ENCODE peak calls at places on chromosomes 5 and 9, in five cellular contexts. J, K, A, I and Y are unnamed samples.
A peak's percentile ranks its signal among the peaks of the same experiment; 100 is the strongest.

GRCh38 chr5:88660947-88661869 is 221.8 kb downstream of the MEF2C start:
- DNase-seq in J (no peak), K (peak; percentile 98), A (peak; percentile 79), I (no peak), Y (peak; percentile 92)

GRCh38 chr5:93899026-93899600 is 157.7 kb upstream of the POU5F2 start:
- DNase-seq in J (no peak), K (peak; percentile 11), A (peak; percentile 4), I (no peak), Y (no peak)

GRCh38 chr9:2065704-2066103 is 50.6 kb downstream of the SMARCA2 start:
- DNase-seq in J (no peak), K (no peak), A (no peak), I (no peak), Y (no peak)

GRCh38 chr5:148708854-148709253 is 54.5 kb upstream of the HTR4 start:
- DNase-seq in J (no peak), K (no peak), A (no peak), I (no peak), Y (no peak)

GRCh38 chr9:91485006-91485405 is 61.4 kb upstream of the NFIL3 start:
- DNase-seq in J (no peak), K (no peak), A (no peak), I (no peak), Y (no peak)

GRCh38 chr5:75461679-75462078 is 49.8 kb downstream of the CERT1 start:
- DNase-seq in J (no peak), K (no peak), A (no peak), I (no peak), Y (no peak)

GRCh38 chr5:95331358-95331757 is 46.5 kb upstream of the MCTP1 start:
- DNase-seq in J (no peak), K (no peak), A (no peak), I (no peak), Y (no peak)

GRCh38 chr5:149172709-149173505 is 31.6 kb downstream of the ABLIM3 start:
- DNase-seq in J (peak; percentile 96), K (no peak), A (no peak), I (no peak), Y (no peak)

GRCh38 chr5:123460296-123460729 is 37.1 kb upstream of the CEP120 start:
- DNase-seq in J (no peak), K (no peak), A (peak; percentile 33), I (no peak), Y (no peak)

GRCh38 chr9:70197384-70198039 is 61.3 kb upstream of the SMC5 start:
- DNase-seq in J (no peak), K (no peak), A (no peak), I (no peak), Y (no peak)

GRCh38 chr5:90479611-90480385 is 5.1 kb downstream of the POLR3G start:
- DNase-seq in J (no peak), K (no peak), A (no peak), I (no peak), Y (no peak)
- TF ChIP-seq GABPA in J (no peak), K (no peak), A (no peak), I (no peak), Y (no peak)

GRCh38 chr5:82459626-82460025 is 181.5 kb upstream of the RPS23 start:
- DNase-seq in J (no peak), K (no peak), A (no peak), I (no peak), Y (no peak)

GRCh38 chr5:82470185-82470584 is 192.0 kb upstream of the RPS23 start:
- DNase-seq in J (no peak), K (no peak), A (no peak), I (no peak), Y (no peak)

GRCh38 chr5:82467006-82467561 is 188.9 kb upstream of the RPS23 start:
- DNase-seq in J (no peak), K (no peak), A (peak; percentile 18), I (no peak), Y (no peak)

GRCh38 chr5:82465235-82465634 is 187.1 kb upstream of the RPS23 start:
- DNase-seq in J (peak; percentile 28), K (no peak), A (no peak), I (no peak), Y (no peak)
- TF ChIP-seq RFX5 in J (no peak), K (no peak), A (no peak), I (no peak), Y (no peak)

GRCh38 chr5:34707451-34708107 is 51.5 kb downstream of the RAI14 start:
- DNase-seq in J (no peak), K (no peak), A (no peak), I (no peak), Y (no peak)
- TF ChIP-seq GABPA in J (no peak), K (no peak), A (no peak), I (no peak), Y (no peak)

DNA sequence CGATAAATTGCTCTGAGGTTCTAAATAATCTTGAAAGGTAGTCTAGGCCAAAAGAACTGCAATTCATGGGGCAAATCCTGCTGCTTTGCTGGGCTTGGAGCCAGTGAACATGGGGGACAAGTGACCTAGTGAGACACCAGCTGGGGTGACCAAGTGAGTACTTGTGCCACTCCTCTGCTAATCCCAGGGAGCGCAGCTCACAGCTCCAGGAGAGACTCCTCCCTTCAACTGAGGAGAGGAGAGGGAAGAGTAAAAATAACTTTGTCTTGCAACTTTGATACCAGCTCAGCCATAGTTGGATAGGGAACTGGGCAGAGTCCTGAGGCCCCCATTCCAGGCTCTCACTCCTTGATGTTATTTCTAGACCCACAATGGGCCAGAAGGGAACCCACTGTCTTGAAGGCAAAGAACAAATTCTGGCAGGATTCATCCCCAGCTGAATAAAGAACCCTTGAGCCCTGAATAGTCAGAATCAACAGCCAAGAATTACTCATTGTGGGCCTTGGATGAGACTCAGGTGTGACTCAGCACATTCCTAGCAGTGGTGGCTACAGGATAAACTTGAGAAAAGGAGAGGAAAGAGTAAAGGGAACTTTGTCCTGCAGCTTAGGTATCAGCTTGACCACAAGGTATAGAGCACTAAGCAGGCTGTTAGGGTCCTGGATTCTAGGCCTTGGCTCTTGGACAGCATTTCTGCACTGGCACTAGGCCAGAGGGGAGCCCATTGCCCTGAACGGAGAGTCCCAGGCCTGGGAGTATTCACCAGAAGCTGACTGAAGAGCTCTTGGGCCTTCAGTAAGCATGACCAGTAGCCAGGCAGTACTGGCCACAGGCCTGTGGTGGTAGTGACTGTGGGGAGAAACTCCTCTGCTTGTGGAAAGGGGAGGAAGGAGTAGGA is 288.3 kb upstream of the CDH18 start:
- DNase-seq in J (peak; percentile 1), K (no peak), A (no peak), I (no peak), Y (no peak)
- TF ChIP-seq RFX5 in J (no peak), K (no peak), A (no peak), I (no peak), Y (no peak)

DNA sequence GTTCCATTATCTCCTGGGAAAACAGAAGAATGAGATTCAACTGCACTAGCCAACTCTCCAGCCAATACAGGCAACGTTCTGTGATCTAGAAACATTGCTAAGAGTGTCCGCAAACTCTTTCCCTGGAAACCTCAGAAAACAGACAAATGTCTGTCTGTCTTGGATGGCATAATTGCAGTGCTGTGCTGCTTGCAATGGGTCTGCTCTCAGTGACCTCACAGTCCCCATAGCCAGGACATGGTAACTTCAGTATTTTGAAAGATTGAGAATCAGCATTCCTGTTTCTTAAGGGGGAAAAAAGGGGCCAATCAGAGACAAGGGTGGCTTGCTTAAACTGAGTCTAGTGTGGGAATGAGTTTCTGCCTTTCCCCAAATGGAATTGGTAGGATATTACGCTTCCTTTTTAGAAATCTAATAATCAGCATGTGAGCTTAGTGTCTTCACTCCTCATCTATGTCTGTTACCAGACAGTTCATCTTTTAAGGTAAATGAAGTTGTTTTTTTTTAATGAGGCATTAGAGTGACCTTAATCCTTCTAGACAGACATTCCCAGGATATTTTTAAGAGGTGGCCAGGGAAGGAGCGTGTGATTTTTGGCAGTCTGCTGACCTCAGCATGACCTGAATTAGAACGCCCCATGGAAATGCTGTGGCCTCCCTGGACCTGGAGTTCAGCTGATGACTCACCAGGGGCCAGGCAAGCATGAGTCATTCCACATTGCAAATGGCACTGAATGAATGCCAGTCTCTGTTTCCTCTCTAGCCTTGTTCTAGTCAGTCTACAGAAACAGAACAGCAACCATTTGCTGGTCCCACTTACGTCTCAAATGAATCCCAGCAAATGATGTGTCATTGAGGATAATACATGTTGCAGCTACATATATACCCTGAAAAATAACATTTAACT is 210.2 kb upstream of the ACTBL2 start:
- DNase-seq in J (peak; percentile 92), K (no peak), A (peak; percentile 71), I (no peak), Y (no peak)
- TF ChIP-seq GABPA in J (no peak), K (no peak), A (no peak), I (no peak), Y (no peak)

GRCh38 chr9:126157409-126157808 is 169.2 kb upstream of the MVB12B start:
- DNase-seq in J (no peak), K (no peak), A (no peak), I (no peak), Y (no peak)

GRCh38 chr9:126160067-126160853 is 166.4 kb upstream of the MVB12B start:
- DNase-seq in J (no peak), K (no peak), A (no peak), I (no peak), Y (no peak)

GRCh38 chr9:126159661-126160060 is 167.0 kb upstream of the MVB12B start:
- DNase-seq in J (no peak), K (no peak), A (no peak), I (no peak), Y (no peak)

GRCh38 chr9:126157826-126158431 is 168.7 kb upstream of the MVB12B start:
- DNase-seq in J (no peak), K (no peak), A (no peak), I (no peak), Y (no peak)

DNA sequence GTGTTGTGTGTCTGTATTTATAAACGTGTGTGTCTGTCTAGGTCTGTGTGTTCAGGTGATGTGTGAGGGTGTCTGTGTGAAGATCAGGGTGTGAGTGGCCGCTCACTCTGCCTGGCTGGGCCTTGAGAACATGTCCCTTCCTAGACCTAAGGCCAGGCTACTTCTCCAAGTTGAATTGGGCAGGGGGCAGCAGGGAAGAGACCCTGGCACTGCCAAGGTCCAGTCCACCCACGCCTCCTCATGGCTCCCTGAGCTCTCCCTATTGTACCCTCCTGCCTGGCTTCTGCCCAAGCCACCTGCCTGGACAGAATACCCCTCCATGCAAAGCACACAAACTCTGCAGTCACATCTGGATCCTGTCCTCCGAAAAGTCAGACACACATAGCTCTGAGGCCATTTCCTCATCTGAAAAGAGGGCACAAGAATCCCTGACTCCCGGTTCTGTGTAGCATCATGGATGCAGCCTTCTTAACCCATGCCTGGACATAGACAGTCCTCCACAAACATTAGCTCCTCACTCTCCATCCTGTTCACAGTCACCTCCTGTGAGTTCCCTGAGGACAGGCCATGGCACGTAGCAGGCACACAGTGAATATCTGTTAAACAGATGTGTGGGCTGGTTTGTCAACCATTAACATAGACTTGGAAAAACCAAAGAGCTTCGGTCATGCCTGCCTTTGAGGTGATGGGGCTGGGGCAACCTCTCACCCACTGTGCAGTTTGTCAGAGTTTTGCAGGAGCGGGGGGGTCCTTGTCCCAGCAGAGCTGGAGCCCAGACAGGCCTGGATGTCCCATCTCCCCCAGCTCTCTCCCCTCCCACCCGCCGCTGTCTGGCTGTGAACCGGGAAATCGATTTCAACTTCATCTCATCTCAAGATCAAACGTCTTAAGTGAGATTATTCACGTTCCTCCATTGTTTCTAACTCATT is 167.8 kb upstream of the MVB12B start:
- DNase-seq in J (no peak), K (no peak), A (no peak), I (no peak), Y (no peak)
- TF ChIP-seq RFX5 in J (no peak), K (no peak), A (no peak), I (no peak), Y (no peak)